ENCODE peak calls at places on chromosomes 16 and 17, in six cellular contexts. One of them, this sample, is unnamed. For H3K36me3 and H3K27me3, the result is how much of the 10 kb centered on the place peaks cover.

GRCh38 chr16:49338867-49339266 is 34.7 kb upstream of the C16orf78 start:
- DNase-seq in CD8-positive, alpha-beta memory T cell: no peak
- DNase-seq in BJ: no peak
- DNase-seq in ovary: no peak
- DNase-seq in K562: no peak
- DNase-seq in lower lobe of right lung: no peak
- DNase-seq in this sample: no peak

GRCh38 chr17:42281571-42282096 is 5.4 kb upstream of the STAT5B start:
- DNase-seq in CD8-positive, alpha-beta memory T cell: no peak
- DNase-seq in BJ: no peak
- DNase-seq in ovary: no peak
- DNase-seq in K562: no peak
- DNase-seq in lower lobe of right lung: no peak
- DNase-seq in this sample: peak

GRCh38 chr17:12640364-12640763 is 25.3 kb upstream of the MYOCD start:
- DNase-seq in CD8-positive, alpha-beta memory T cell: no peak
- DNase-seq in BJ: no peak
- DNase-seq in ovary: no peak
- DNase-seq in K562: no peak
- DNase-seq in lower lobe of right lung: no peak
- DNase-seq in this sample: no peak

GRCh38 chr17:33596904-33597303 is 303.8 kb upstream of the ASIC2 start:
- DNase-seq in CD8-positive, alpha-beta memory T cell: no peak
- DNase-seq in BJ: no peak
- DNase-seq in ovary: no peak
- DNase-seq in K562: no peak
- DNase-seq in lower lobe of right lung: no peak
- DNase-seq in this sample: no peak

GRCh38 chr16:78970650-78971049 is 629.9 kb downstream of the MAF start:
- DNase-seq in CD8-positive, alpha-beta memory T cell: no peak
- DNase-seq in BJ: no peak
- DNase-seq in ovary: no peak
- DNase-seq in K562: no peak
- DNase-seq in lower lobe of right lung: no peak
- DNase-seq in this sample: no peak

GRCh38 chr17:57861000-57861736 is 11.3 kb upstream of the MRPS23 start:
- DNase-seq in CD8-positive, alpha-beta memory T cell: peak
- DNase-seq in BJ: no peak
- DNase-seq in ovary: no peak
- DNase-seq in K562: peak
- DNase-seq in lower lobe of right lung: peak
- DNase-seq in this sample: peak

GRCh38 chr16:51666074-51666473 is 515.0 kb upstream of the SALL1 start:
- DNase-seq in CD8-positive, alpha-beta memory T cell: no peak
- DNase-seq in BJ: no peak
- DNase-seq in ovary: no peak
- DNase-seq in K562: no peak
- DNase-seq in lower lobe of right lung: no peak
- DNase-seq in this sample: no peak

GRCh38 chr16:54346046-54346445 is 59.5 kb upstream of the IRX3 start:
- DNase-seq in CD8-positive, alpha-beta memory T cell: no peak
- DNase-seq in BJ: no peak
- DNase-seq in ovary: no peak
- DNase-seq in K562: no peak
- DNase-seq in lower lobe of right lung: no peak
- DNase-seq in this sample: no peak

GRCh38 chr16:83890359-83890758 is 8.6 kb upstream of the MLYCD start:
- DNase-seq in CD8-positive, alpha-beta memory T cell: no peak
- DNase-seq in BJ: no peak
- DNase-seq in ovary: no peak
- DNase-seq in K562: no peak
- DNase-seq in lower lobe of right lung: no peak
- DNase-seq in this sample: no peak

GRCh38 chr17:36149296-36149820 is 27.1 kb downstream of the TBC1D3B start:
- DNase-seq in CD8-positive, alpha-beta memory T cell: no peak
- DNase-seq in BJ: peak
- DNase-seq in ovary: peak
- DNase-seq in K562: peak
- DNase-seq in lower lobe of right lung: no peak
- DNase-seq in this sample: no peak

GRCh38 chr17:67200727-67201301 is 44.2 kb downstream of the HELZ start:
- DNase-seq in CD8-positive, alpha-beta memory T cell: no peak
- DNase-seq in BJ: no peak
- DNase-seq in ovary: no peak
- DNase-seq in K562: peak
- DNase-seq in lower lobe of right lung: no peak
- DNase-seq in this sample: peak

GRCh38 chr17:66426397-66427033 is 124.1 kb downstream of the PRKCA start:
- DNase-seq in CD8-positive, alpha-beta memory T cell: no peak
- DNase-seq in BJ: no peak
- DNase-seq in ovary: no peak
- DNase-seq in K562: peak
- DNase-seq in lower lobe of right lung: no peak
- DNase-seq in this sample: peak

GRCh38 chr16:30666681-30667080 is 8.4 kb downstream of the FBRS start:
- DNase-seq in CD8-positive, alpha-beta memory T cell: no peak
- DNase-seq in BJ: no peak
- DNase-seq in ovary: no peak
- DNase-seq in K562: no peak
- DNase-seq in lower lobe of right lung: no peak
- DNase-seq in this sample: peak

GRCh38 chr17:31908386-31908785 is 6.9 kb upstream of the UTP6 start:
- DNase-seq in CD8-positive, alpha-beta memory T cell: no peak
- DNase-seq in BJ: no peak
- DNase-seq in ovary: no peak
- DNase-seq in K562: no peak
- DNase-seq in lower lobe of right lung: no peak
- DNase-seq in this sample: no peak

GRCh38 chr17:17511971-17512858 is 16.0 kb upstream of the RASD1 start:
- DNase-seq in CD8-positive, alpha-beta memory T cell: no peak
- DNase-seq in BJ: peak
- DNase-seq in ovary: peak
- DNase-seq in K562: no peak
- DNase-seq in lower lobe of right lung: peak
- DNase-seq in this sample: no peak

GRCh38 chr17:44496815-44497214 is 6.4 kb downstream of the GPATCH8 start:
- DNase-seq in CD8-positive, alpha-beta memory T cell: no peak
- DNase-seq in BJ: peak
- DNase-seq in ovary: no peak
- DNase-seq in K562: no peak
- DNase-seq in lower lobe of right lung: no peak
- DNase-seq in this sample: no peak

GRCh38 chr16:4803479-4804243 is 1.2 kb upstream of the ROGDI start:
- DNase-seq in CD8-positive, alpha-beta memory T cell: no peak
- DNase-seq in BJ: no peak
- DNase-seq in ovary: no peak
- DNase-seq in K562: peak
- DNase-seq in lower lobe of right lung: no peak
- DNase-seq in this sample: peak

GRCh38 chr17:31443386-31443785 is 51.9 kb downstream of the RAB11FIP4 start:
- DNase-seq in CD8-positive, alpha-beta memory T cell: no peak
- DNase-seq in BJ: no peak
- DNase-seq in ovary: no peak
- DNase-seq in K562: no peak
- DNase-seq in lower lobe of right lung: no peak
- DNase-seq in this sample: no peak

GRCh38 chr17:41065829-41066624 is at the start of gene KRTAP2-4:
- DNase-seq in CD8-positive, alpha-beta memory T cell: no peak
- DNase-seq in BJ: peak
- DNase-seq in ovary: no peak
- DNase-seq in K562: peak
- DNase-seq in lower lobe of right lung: no peak
- DNase-seq in this sample: no peak

GRCh38 chr17:48240122-48240521 is 132.6 kb downstream of the SNX11 start:
- DNase-seq in CD8-positive, alpha-beta memory T cell: no peak
- DNase-seq in BJ: no peak
- DNase-seq in ovary: no peak
- DNase-seq in K562: no peak
- DNase-seq in lower lobe of right lung: no peak
- DNase-seq in this sample: no peak

DNA sequence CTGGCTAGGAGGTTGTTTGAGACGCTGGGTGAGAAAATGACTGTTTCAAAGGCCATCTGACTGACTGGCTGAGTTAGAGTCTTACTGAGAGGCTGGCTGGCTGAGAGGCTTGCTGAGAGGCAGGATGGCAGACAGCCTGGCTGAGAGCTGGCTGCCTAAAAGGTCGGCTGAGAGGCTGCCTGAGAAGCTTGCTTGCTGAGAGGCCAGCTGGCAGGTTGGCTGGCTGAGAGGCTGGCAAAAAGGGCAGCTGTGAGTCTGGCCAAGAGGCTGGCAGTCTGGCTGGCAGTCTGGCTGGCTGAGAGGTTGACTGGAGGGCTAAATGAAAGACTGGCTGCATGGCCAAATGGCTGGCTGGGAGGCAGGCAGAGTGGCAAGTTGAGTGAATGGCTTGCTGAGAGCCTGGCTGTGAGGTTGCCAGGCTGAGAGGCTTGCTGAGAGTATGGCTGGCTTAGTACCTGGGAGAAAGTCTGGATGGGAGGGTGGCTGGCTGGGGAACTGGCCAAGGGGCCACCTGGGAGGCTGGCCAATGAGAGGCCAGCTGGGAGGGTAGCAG is 35.3 kb upstream of the ACSM2B start:
- DNase-seq in CD8-positive, alpha-beta memory T cell: no peak
- DNase-seq in BJ: no peak
- DNase-seq in ovary: no peak
- DNase-seq in K562: no peak
- DNase-seq in lower lobe of right lung: peak
- DNase-seq in this sample: no peak
- H3K4me3 ChIP-seq in CD8-positive, alpha-beta memory T cell: no peak
- H3K4me3 ChIP-seq in BJ: no peak
- H3K4me3 ChIP-seq in ovary: no peak
- H3K4me3 ChIP-seq in K562: no peak
- H3K4me3 ChIP-seq in lower lobe of right lung: no peak
- H3K4me3 ChIP-seq in this sample: no peak

GRCh38 chr17:1783271-1783670 is 21.4 kb downstream of the SERPINF1 start:
- DNase-seq in CD8-positive, alpha-beta memory T cell: no peak
- DNase-seq in BJ: no peak
- DNase-seq in ovary: peak
- DNase-seq in K562: no peak
- DNase-seq in lower lobe of right lung: peak
- DNase-seq in this sample: no peak
- H3K36me3 ChIP-seq in CD8-positive, alpha-beta memory T cell: under half
- H3K36me3 ChIP-seq in BJ: under half
- H3K36me3 ChIP-seq in ovary: under half
- H3K36me3 ChIP-seq in K562: half or more
- H3K36me3 ChIP-seq in lower lobe of right lung: under half
- H3K36me3 ChIP-seq in this sample: under half

DNA sequence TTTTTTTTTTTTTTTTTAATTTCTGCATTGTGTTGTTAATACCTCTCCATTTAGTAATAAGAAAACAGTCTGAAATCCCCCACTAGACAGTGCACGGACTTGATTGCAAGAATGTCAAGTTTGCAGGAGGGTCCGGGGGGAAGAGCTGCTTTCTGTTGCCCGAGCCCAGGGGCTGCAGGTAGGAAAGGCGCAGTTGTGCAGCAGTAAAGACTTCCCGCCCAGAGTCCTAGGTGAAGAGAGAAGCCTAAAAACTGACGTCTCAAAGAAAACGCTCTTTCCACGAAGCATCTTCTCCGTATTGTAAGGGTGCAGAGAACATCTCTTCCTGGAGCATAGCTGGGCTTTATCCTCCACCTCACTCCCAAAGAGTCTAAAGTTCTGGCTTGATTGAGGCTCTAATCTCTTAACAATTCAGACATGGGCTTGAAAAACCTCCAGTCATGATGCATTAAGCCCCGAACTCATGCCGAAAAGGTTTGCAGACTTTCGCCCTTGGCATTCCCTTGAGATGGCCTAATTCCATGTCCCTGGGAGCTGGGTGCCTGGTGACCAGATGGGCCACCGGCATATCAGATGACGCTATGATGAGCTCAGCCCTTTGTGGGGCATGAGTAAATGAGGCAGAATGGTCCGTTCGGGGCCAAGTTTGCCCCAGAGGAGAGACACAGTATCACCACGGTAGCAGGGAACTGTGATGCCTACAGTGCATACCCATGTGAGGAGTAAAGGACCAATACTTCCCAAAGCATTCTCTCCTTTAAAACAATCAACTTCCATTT is 436.2 kb upstream of the ZFHX3 start:
- DNase-seq in CD8-positive, alpha-beta memory T cell: no peak
- DNase-seq in BJ: no peak
- DNase-seq in ovary: no peak
- DNase-seq in K562: no peak
- DNase-seq in lower lobe of right lung: no peak
- DNase-seq in this sample: no peak
- H3K27me3 ChIP-seq in CD8-positive, alpha-beta memory T cell: under half
- H3K27me3 ChIP-seq in BJ: under half
- H3K27me3 ChIP-seq in ovary: under half
- H3K27me3 ChIP-seq in K562: under half
- H3K27me3 ChIP-seq in lower lobe of right lung: under half
- H3K27me3 ChIP-seq in this sample: under half

GRCh38 chr16:89570342-89570923 is 5.1 kb upstream of the CPNE7 start:
- DNase-seq in CD8-positive, alpha-beta memory T cell: no peak
- DNase-seq in BJ: no peak
- DNase-seq in ovary: no peak
- DNase-seq in K562: no peak
- DNase-seq in lower lobe of right lung: no peak
- DNase-seq in this sample: no peak
- H3K4me3 ChIP-seq in CD8-positive, alpha-beta memory T cell: no peak
- H3K4me3 ChIP-seq in BJ: no peak
- H3K4me3 ChIP-seq in ovary: no peak
- H3K4me3 ChIP-seq in K562: no peak
- H3K4me3 ChIP-seq in lower lobe of right lung: no peak
- H3K4me3 ChIP-seq in this sample: no peak

GRCh38 chr16:57606847-57607501 is 21.5 kb upstream of the ADGRG1 start:
- DNase-seq in CD8-positive, alpha-beta memory T cell: no peak
- DNase-seq in BJ: no peak
- DNase-seq in ovary: no peak
- DNase-seq in K562: no peak
- DNase-seq in lower lobe of right lung: no peak
- DNase-seq in this sample: no peak
- H3K36me3 ChIP-seq in CD8-positive, alpha-beta memory T cell: under half
- H3K36me3 ChIP-seq in BJ: under half
- H3K36me3 ChIP-seq in ovary: under half
- H3K36me3 ChIP-seq in K562: under half
- H3K36me3 ChIP-seq in lower lobe of right lung: under half
- H3K36me3 ChIP-seq in this sample: under half

GRCh38 chr16:17560548-17560947 is 89.8 kb upstream of the XYLT1 start:
- DNase-seq in CD8-positive, alpha-beta memory T cell: no peak
- DNase-seq in BJ: no peak
- DNase-seq in ovary: no peak
- DNase-seq in K562: no peak
- DNase-seq in lower lobe of right lung: no peak
- DNase-seq in this sample: no peak

GRCh38 chr16:17555176-17555575 is 84.4 kb upstream of the XYLT1 start:
- DNase-seq in CD8-positive, alpha-beta memory T cell: no peak
- DNase-seq in BJ: peak
- DNase-seq in ovary: no peak
- DNase-seq in K562: no peak
- DNase-seq in lower lobe of right lung: no peak
- DNase-seq in this sample: no peak

GRCh38 chr16:17556276-17557052 is 85.7 kb upstream of the XYLT1 start:
- DNase-seq in CD8-positive, alpha-beta memory T cell: no peak
- DNase-seq in BJ: no peak
- DNase-seq in ovary: no peak
- DNase-seq in K562: peak
- DNase-seq in lower lobe of right lung: no peak
- DNase-seq in this sample: peak

GRCh38 chr16:17561056-17561455 is 90.3 kb upstream of the XYLT1 start:
- DNase-seq in CD8-positive, alpha-beta memory T cell: no peak
- DNase-seq in BJ: no peak
- DNase-seq in ovary: no peak
- DNase-seq in K562: no peak
- DNase-seq in lower lobe of right lung: no peak
- DNase-seq in this sample: no peak

GRCh38 chr16:17557480-17557879 is 86.7 kb upstream of the XYLT1 start:
- DNase-seq in CD8-positive, alpha-beta memory T cell: no peak
- DNase-seq in BJ: no peak
- DNase-seq in ovary: no peak
- DNase-seq in K562: no peak
- DNase-seq in lower lobe of right lung: no peak
- DNase-seq in this sample: no peak
- H3K27me3 ChIP-seq in CD8-positive, alpha-beta memory T cell: under half
- H3K27me3 ChIP-seq in BJ: under half
- H3K27me3 ChIP-seq in ovary: under half
- H3K27me3 ChIP-seq in K562: under half
- H3K27me3 ChIP-seq in lower lobe of right lung: under half
- H3K27me3 ChIP-seq in this sample: under half

This sample was measured in H7.